ENCODE peak calls at places on chromosomes 13 and 19, in five cellular contexts. Q is upper lobe of right lung, M is ascending aorta, G is fibroblast of mammary gland, A is BE2C. H is an unnamed sample.
A peak's percentile ranks its signal among the peaks of the same experiment; 100 is the strongest.

GRCh38 chr13:77184455-77184854 is 142.4 kb downstream of the MYCBP2 start:
- DNase-seq in Q (no peak), M (no peak), G (no peak), A (no peak), H (no peak)

GRCh38 chr13:73520566-73521290 is 461.9 kb downstream of the KLF5 start:
- DNase-seq in Q (no peak), M (no peak), G (no peak), A (no peak), H (no peak)

GRCh38 chr13:70835349-70835748 is 727.1 kb upstream of the KLHL1 start:
- DNase-seq in Q (no peak), M (no peak), G (no peak), A (no peak), H (no peak)

GRCh38 chr13:20714161-20714560 is 10.7 kb downstream of the IL17D start:
- DNase-seq in Q (no peak), M (no peak), G (peak; percentile 75), A (no peak), H (no peak)

GRCh38 chr19:40700083-40700482 is 9.6 kb upstream of the NUMBL start:
- DNase-seq in Q (no peak), M (no peak), G (no peak), A (no peak), H (no peak)

GRCh38 chr13:89925107-89925506 is 1422.4 kb upstream of the MIR17HG start:
- DNase-seq in Q (no peak), M (no peak), G (peak; percentile 37), A (peak; percentile 57), H (no peak)

GRCh38 chr13:99196466-99197256 is 4.0 kb upstream of the UBAC2 start:
- DNase-seq in Q (no peak), M (no peak), G (no peak), A (no peak), H (no peak)

GRCh38 chr19:43570174-43570791 is 5.0 kb downstream of the XRCC1 start:
- DNase-seq in Q (no peak), M (no peak), G (no peak), A (no peak), H (no peak)

GRCh38 chr13:98454389-98454881 is 122.5 kb downstream of the STK24 start:
- DNase-seq in Q (no peak), M (no peak), G (peak; percentile 94), A (no peak), H (no peak)

GRCh38 chr19:23917856-23918255 is 3.2 kb downstream of the ZNF726 start:
- DNase-seq in Q (no peak), M (no peak), G (no peak), A (no peak), H (no peak)

GRCh38 chr13:75762066-75762937 is 126.2 kb downstream of the LMO7 start:
- DNase-seq in Q (no peak), M (no peak), G (peak; percentile 57), A (no peak), H (no peak)

GRCh38 chr19:3108775-3109174 is 14.6 kb downstream of the GNA11 start:
- DNase-seq in Q (no peak), M (no peak), G (peak; percentile 57), A (peak; percentile 80), H (peak; percentile 52)

GRCh38 chr19:3111586-3112247 is 17.6 kb downstream of the GNA11 start:
- DNase-seq in Q (no peak), M (no peak), G (no peak), A (no peak), H (no peak)

GRCh38 chr19:3112375-3113099 is 18.4 kb downstream of the GNA11 start:
- DNase-seq in Q (no peak), M (no peak), G (no peak), A (peak; percentile 15), H (no peak)

GRCh38 chr19:3109491-3109890 is 15.3 kb downstream of the GNA11 start:
- DNase-seq in Q (no peak), M (no peak), G (no peak), A (peak; percentile 4), H (no peak)

DNA sequence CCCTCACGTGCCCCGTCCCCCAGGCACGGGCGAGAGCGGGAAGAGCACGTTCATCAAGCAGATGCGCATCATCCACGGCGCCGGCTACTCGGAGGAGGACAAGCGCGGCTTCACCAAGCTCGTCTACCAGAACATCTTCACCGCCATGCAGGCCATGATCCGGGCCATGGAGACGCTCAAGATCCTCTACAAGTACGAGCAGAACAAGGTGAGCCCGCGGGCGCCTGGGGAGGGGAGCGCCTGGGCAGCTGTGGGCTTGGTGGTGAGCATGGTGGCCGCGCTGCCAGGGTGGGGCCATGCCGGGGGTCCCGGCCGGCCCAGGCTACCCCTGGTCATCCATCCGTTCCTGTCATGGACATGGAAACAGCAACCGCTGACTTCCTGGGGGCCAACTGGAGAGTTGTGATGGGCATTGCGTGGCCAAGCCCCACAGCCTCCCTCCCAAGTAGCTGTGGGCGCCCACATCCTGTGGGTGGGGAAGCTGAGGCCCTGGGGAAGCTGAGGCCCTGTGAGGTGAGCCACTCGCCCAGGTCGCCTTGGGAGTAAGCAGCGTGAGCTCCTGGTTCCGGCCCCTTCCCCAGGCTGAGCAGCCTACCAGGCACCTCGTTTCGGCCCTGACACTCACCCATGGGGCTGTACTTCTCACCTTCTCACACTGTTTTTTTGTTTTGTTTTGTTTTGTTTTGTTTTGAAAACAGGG is 16.1 kb downstream of the GNA11 start:
- DNase-seq in Q (no peak), M (no peak), G (no peak), A (peak; percentile 12), H (no peak)
- TF ChIP-seq CTCF in Q (no peak), M (no peak), G (no peak), A (no peak), H (no peak)

DNA sequence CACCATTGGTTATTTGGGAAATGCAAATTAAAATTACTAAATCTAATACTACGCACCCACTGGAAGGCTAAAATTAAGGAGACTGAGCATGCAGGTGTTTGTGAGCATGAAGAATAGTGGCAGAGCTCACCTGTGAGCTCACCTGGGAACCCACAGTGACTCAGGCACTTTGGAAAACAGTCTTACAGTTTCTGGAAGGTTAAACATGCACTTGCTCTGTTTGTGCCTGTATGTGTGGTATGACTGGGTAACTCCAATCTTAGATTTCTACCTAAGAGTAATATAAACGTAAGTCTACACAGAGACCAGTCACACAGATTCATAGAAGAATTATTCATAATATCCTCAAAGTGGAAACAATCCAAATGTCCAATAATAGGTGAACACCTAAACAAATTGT is 318.8 kb downstream of the ATP8A2 start:
- DNase-seq in Q (no peak), M (no peak), G (no peak), A (no peak), H (no peak)
- TF ChIP-seq CTCF in Q (no peak), M (no peak), G (no peak), A (no peak), H (no peak)

DNA sequence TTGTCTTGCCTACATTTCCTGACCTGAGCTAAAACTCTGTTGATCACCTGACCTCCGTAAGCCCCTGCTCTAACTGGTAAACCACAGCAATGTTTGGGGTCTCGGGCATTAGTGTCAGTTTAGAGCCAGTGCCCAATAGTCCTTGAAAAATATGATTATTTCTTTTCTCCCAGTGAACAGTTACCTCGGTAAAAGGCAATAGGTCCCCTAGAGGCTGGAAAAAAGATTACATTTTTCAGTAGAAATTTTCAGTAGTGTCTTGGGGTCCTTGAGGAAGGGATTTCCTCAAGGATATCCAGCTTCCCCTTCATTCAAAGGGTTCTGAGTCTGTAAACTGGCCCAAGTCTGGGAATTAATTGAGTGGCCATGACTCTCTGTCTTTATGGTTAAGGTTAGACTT is 177.5 kb downstream of the SLC7A1 start:
- DNase-seq in Q (no peak), M (no peak), G (no peak), A (no peak), H (no peak)
- TF ChIP-seq CTCF in Q (no peak), M (no peak), G (peak; percentile 22), A (peak; percentile 40), H (no peak)

DNA sequence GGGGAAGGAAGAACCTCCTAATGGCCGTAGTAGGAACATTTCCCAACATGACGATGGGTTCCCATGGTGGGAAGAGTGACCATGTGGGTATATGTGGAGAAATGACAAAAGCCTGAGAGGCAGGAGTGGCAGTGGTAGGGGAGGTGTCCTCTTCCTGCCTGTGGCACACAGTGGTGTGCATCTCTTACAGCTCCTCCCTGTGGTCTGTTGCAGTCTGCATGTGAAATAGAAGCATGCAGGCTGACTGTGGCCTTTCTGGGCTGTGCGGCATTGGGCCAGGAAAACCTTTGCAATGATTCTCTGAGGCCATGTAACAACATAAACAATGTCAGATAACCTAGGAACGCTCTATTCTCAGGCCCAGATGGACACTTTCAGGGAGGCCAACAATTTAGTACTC is 84.0 kb downstream of the LACC1 start:
- DNase-seq in Q (no peak), M (no peak), G (no peak), A (no peak), H (no peak)
- TF ChIP-seq CTCF in Q (no peak), M (no peak), G (peak; percentile 9), A (peak; percentile 11), H (no peak)

GRCh38 chr13:32031025-32031814 is at the start of gene FRY:
- DNase-seq in Q (peak; percentile 78), M (peak; percentile 20), G (peak; percentile 53), A (peak; percentile 80), H (peak; percentile 30)
- TF ChIP-seq CTCF in Q (no peak), M (peak; percentile 29), G (peak; percentile 23), A (peak; percentile 12), H (no peak)

DNA sequence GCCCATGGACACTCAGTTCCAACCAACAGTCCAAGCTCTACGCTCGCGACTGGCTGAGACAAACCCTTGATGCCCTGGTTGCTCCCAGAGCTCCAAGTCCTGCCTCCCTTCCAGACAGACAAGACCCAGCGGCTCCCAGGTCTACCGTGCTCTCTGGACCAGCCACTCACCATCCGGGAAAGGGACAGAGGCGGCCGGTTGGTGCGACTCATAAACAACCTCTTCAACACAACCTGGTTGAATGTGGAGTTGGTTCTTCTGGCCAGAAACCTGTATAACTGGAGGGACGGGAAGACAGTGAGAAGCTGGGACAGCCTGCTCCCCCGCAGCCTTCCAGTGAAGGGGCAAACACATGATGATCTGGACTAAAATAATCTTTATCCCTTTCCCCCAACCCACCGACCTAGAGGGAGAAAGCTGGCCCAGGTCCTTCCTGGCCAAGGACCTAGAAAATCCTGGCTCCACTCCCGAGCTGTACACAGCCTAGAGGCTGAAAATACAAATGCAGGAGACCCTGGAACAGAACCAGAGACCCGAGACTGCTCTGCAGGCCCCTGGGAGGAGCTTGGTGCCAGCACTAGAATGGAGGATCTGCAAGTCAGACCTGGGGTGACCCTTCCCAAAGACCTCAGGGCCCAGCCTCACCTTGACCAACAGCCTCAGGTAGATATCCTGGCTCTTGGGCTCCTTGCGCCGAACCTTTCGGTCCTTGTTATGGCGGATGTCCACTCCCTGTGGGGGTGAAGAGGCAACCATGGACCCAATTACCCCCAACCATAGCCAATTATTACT is 1.6 kb downstream of the RPL18 start:
- DNase-seq in Q (no peak), M (no peak), G (no peak), A (no peak), H (no peak)
- TF ChIP-seq CTCF in Q (no peak), M (no peak), G (peak; percentile 1), A (no peak), H (no peak)

DNA sequence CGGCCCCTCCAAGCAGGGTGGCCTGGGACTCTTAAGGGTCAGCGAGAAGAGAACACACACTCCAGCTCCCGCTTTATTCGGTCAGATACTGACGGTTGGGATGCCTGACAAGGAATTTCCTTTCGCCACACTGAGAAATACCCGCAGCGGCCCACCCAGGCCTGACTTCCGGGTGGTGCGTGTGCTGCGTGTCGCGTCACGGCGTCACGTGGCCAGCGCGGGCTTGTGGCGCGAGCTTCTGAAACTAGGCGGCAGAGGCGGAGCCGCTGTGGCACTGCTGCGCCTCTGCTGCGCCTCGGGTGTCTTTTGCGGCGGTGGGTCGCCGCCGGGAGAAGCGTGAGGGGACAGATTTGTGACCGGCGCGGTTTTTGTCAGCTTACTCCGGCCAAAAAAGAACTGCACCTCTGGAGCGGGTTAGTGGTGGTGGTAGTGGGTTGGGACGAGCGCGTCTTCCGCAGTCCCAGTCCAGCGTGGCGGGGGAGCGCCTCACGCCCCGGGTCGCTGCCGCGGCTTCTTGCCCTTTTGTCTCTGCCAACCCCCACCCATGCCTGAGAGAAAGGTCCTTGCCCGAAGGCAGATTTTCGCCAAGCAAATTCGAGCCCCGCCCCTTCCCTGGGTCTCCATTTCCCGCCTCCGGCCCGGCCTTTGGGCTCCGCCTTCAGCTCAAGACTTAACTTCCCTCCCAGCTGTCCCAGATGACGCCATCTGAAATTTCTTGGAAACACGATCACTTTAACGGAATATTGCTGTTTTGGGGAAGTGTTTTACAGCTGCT is at the start of the genes BRCA2 and ZAR1L:
- DNase-seq in Q (peak; percentile 95), M (peak; percentile 54), G (peak; percentile 87), A (peak; percentile 91), H (peak; percentile 90)
- TF ChIP-seq CTCF in Q (no peak), M (no peak), G (no peak), A (no peak), H (no peak)

H was measured in omental fat pad.